ENCODE peak calls at places on chromosomes 12 and 14, in eight cellular contexts. O is cardiac muscle cell, U is Ammon's horn, T is esophagus muscularis mucosa, S is MV-4-11, A is head of caudate nucleus, N is skeletal muscle cell, V is adrenal gland. Z is an unnamed sample.

GRCh38 chr12:6145584-6145983 is 21.1 kb upstream of the VWF start:
- DNase-seq in O (no peak), U (peak; percentile 42), T (no peak), S (peak; percentile 87), A (no peak), N (no peak), V (no peak), Z (no peak)

GRCh38 chr14:94780536-94781404 is 10.9 kb upstream of the GSC start:
- DNase-seq in O (no peak), U (no peak), T (no peak), S (no peak), A (no peak), N (no peak), V (no peak), Z (no peak)

GRCh38 chr12:103493199-103493598 is 2.6 kb downstream of the C12orf42 start:
- DNase-seq in O (no peak), U (no peak), T (no peak), S (no peak), A (no peak), N (no peak), V (no peak), Z (no peak)

GRCh38 chr14:105885561-105886320 is 359.4 kb downstream of the TMEM121 start:
- DNase-seq in O (no peak), U (no peak), T (no peak), S (no peak), A (peak; percentile 7), N (no peak), V (peak; percentile 1), Z (no peak)

GRCh38 chr12:25491396-25491948 is 61.6 kb downstream of the LMNTD1 start:
- DNase-seq in O (no peak), U (no peak), T (no peak), S (no peak), A (no peak), N (no peak), V (no peak), Z (no peak)

GRCh38 chr12:96587691-96588090 is 98.3 kb downstream of the CFAP54 start:
- DNase-seq in O (no peak), U (no peak), T (no peak), S (no peak), A (no peak), N (peak; percentile 2), V (no peak), Z (no peak)

GRCh38 chr12:128583453-128583852 is 240.3 kb downstream of the SLC15A4 start:
- DNase-seq in O (peak; percentile 2), U (no peak), T (no peak), S (no peak), A (no peak), N (no peak), V (no peak), Z (no peak)

GRCh38 chr14:22200977-22201605 is 387.9 kb downstream of the DAD1 start:
- DNase-seq in O (peak; percentile 48), U (peak; percentile 38), T (no peak), S (peak; percentile 81), A (no peak), N (no peak), V (no peak), Z (peak; percentile 20)

GRCh38 chr14:76272774-76273173 is 103.2 kb upstream of the ESRRB start:
- DNase-seq in O (no peak), U (no peak), T (no peak), S (no peak), A (no peak), N (no peak), V (no peak), Z (no peak)